ENCODE peak calls at places on chromosomes 2 and 18, in five cellular contexts. O is ureter; H is MM.1S; N is nucleus accumbens; D is stimulated activated naive CD4-positive, alpha-beta T cell. L is an unnamed sample.

GRCh38 chr18:70464343-70465114 is 175.7 kb downstream of the SOCS6 start:
- DNase-seq in O (peak; percentile 57), H (peak; percentile 65), N (peak; percentile 57), D (no peak), L (peak; percentile 4)

GRCh38 chr2:210502997-210503621 is 26.6 kb upstream of the LANCL1 start:
- DNase-seq in O (peak; percentile 43), H (peak; percentile 27), N (peak; percentile 47), D (peak; percentile 3), L (peak; percentile 1)

GRCh38 chr2:60515751-60516226 is 37.7 kb downstream of the BCL11A start:
- DNase-seq in O (no peak), H (no peak), N (no peak), D (no peak), L (no peak)

GRCh38 chr18:68172842-68173549 is 541.9 kb downstream of the TMX3 start:
- DNase-seq in O (no peak), H (no peak), N (no peak), D (no peak), L (no peak)

GRCh38 chr18:75854174-75854573 is 426.7 kb upstream of the SMIM21 start:
- DNase-seq in O (no peak), H (peak; percentile 21), N (no peak), D (no peak), L (no peak)

GRCh38 chr18:33749831-33750230 is 171.8 kb downstream of the ASXL3 start:
- DNase-seq in O (no peak), H (no peak), N (no peak), D (no peak), L (no peak)

GRCh38 chr18:70450658-70451253 is 161.9 kb downstream of the SOCS6 start:
- DNase-seq in O (no peak), H (no peak), N (no peak), D (no peak), L (no peak)

GRCh38 chr18:10076502-10077030 is 162.8 kb downstream of the VAPA start:
- DNase-seq in O (no peak), H (no peak), N (no peak), D (no peak), L (no peak)

GRCh38 chr2:240434728-240435456 is 571 bp upstream of the GPC1 start:
- DNase-seq in O (peak; percentile 96), H (peak; percentile 88), N (peak; percentile 85), D (peak; percentile 84), L (peak; percentile 76)

GRCh38 chr2:234109321-234109720 is 58.8 kb downstream of the SPP2 start:
- DNase-seq in O (no peak), H (no peak), N (no peak), D (no peak), L (no peak)

GRCh38 chr2:201363857-201364560 is 6.9 kb upstream of the FLACC1 start:
- DNase-seq in O (no peak), H (peak; percentile 72), N (no peak), D (peak; percentile 11), L (peak; percentile 19)

GRCh38 chr2:159891917-159892691 is 94.1 kb upstream of the CD302 start:
- DNase-seq in O (no peak), H (peak; percentile 14), N (no peak), D (no peak), L (no peak)

GRCh38 chr2:118967124-118967880 is 25.3 kb downstream of the MARCO start:
- DNase-seq in O (no peak), H (no peak), N (no peak), D (no peak), L (no peak)